ENCODE peak calls at places on chromosomes 7 and 10, in ten cellular contexts. One of them, this sample, is unnamed.

GRCh38 chr10:109956454-109957091 is 33.3 kb upstream of the XPNPEP1 start:
- DNase-seq in Peyer's patch: no peak
- DNase-seq in ovary: no peak
- DNase-seq in sigmoid colon: no peak
- DNase-seq in transverse colon: no peak
- DNase-seq in HCT116: peak; percentile 60
- DNase-seq in prostate gland: no peak
- DNase-seq in A549: peak; percentile 69
- DNase-seq in uterus: no peak
- DNase-seq in right lobe of liver: no peak
- DNase-seq in this sample: no peak

GRCh38 chr7:117717341-117717740 is 155.9 kb downstream of the CTTNBP2 start:
- DNase-seq in Peyer's patch: no peak
- DNase-seq in ovary: no peak
- DNase-seq in sigmoid colon: no peak
- DNase-seq in transverse colon: no peak
- DNase-seq in HCT116: no peak
- DNase-seq in prostate gland: no peak
- DNase-seq in A549: no peak
- DNase-seq in uterus: no peak
- DNase-seq in right lobe of liver: no peak
- DNase-seq in this sample: no peak

GRCh38 chr10:33883881-33884280 is 549.4 kb upstream of the NRP1 start:
- DNase-seq in Peyer's patch: no peak
- DNase-seq in ovary: no peak
- DNase-seq in sigmoid colon: no peak
- DNase-seq in transverse colon: no peak
- DNase-seq in HCT116: no peak
- DNase-seq in prostate gland: no peak
- DNase-seq in A549: no peak
- DNase-seq in uterus: no peak
- DNase-seq in right lobe of liver: no peak
- DNase-seq in this sample: no peak

GRCh38 chr7:139821349-139822115 is 7.5 kb upstream of the TBXAS1 start:
- DNase-seq in Peyer's patch: no peak
- DNase-seq in ovary: no peak
- DNase-seq in sigmoid colon: no peak
- DNase-seq in transverse colon: no peak
- DNase-seq in HCT116: no peak
- DNase-seq in prostate gland: no peak
- DNase-seq in A549: no peak
- DNase-seq in uterus: no peak
- DNase-seq in right lobe of liver: no peak
- DNase-seq in this sample: no peak

GRCh38 chr7:30212720-30213119 is 71.7 kb upstream of the ZNRF2 start:
- DNase-seq in Peyer's patch: no peak
- DNase-seq in ovary: no peak
- DNase-seq in sigmoid colon: no peak
- DNase-seq in transverse colon: no peak
- DNase-seq in HCT116: no peak
- DNase-seq in prostate gland: no peak
- DNase-seq in A549: no peak
- DNase-seq in uterus: no peak
- DNase-seq in right lobe of liver: no peak
- DNase-seq in this sample: no peak

GRCh38 chr7:134495546-134495945 is 31.8 kb upstream of the AKR1B10 start:
- DNase-seq in Peyer's patch: no peak
- DNase-seq in ovary: no peak
- DNase-seq in sigmoid colon: no peak
- DNase-seq in transverse colon: no peak
- DNase-seq in HCT116: no peak
- DNase-seq in prostate gland: no peak
- DNase-seq in A549: no peak
- DNase-seq in uterus: no peak
- DNase-seq in right lobe of liver: no peak
- DNase-seq in this sample: no peak

GRCh38 chr7:53191836-53192443 is 156.5 kb downstream of the POM121L12 start:
- DNase-seq in Peyer's patch: no peak
- DNase-seq in ovary: no peak
- DNase-seq in sigmoid colon: no peak
- DNase-seq in transverse colon: no peak
- DNase-seq in HCT116: no peak
- DNase-seq in prostate gland: no peak
- DNase-seq in A549: no peak
- DNase-seq in uterus: no peak
- DNase-seq in right lobe of liver: no peak
- DNase-seq in this sample: no peak

GRCh38 chr7:124603066-124603465 is 162.5 kb downstream of the GPR37 start:
- DNase-seq in Peyer's patch: no peak
- DNase-seq in ovary: no peak
- DNase-seq in sigmoid colon: no peak
- DNase-seq in transverse colon: no peak
- DNase-seq in HCT116: no peak
- DNase-seq in prostate gland: no peak
- DNase-seq in A549: no peak
- DNase-seq in uterus: no peak
- DNase-seq in right lobe of liver: no peak
- DNase-seq in this sample: no peak

GRCh38 chr10:48672596-48673255 is 11.9 kb upstream of the WDFY4 start:
- DNase-seq in Peyer's patch: no peak
- DNase-seq in ovary: no peak
- DNase-seq in sigmoid colon: no peak
- DNase-seq in transverse colon: no peak
- DNase-seq in HCT116: no peak
- DNase-seq in prostate gland: no peak
- DNase-seq in A549: no peak
- DNase-seq in uterus: no peak
- DNase-seq in right lobe of liver: no peak
- DNase-seq in this sample: peak; percentile 24

GRCh38 chr7:139687980-139688632 is 89.7 kb downstream of the HIPK2 start:
- DNase-seq in Peyer's patch: no peak
- DNase-seq in ovary: no peak
- DNase-seq in sigmoid colon: no peak
- DNase-seq in transverse colon: no peak
- DNase-seq in HCT116: peak; percentile 26
- DNase-seq in prostate gland: no peak
- DNase-seq in A549: no peak
- DNase-seq in uterus: no peak
- DNase-seq in right lobe of liver: no peak
- DNase-seq in this sample: no peak

GRCh38 chr10:115030483-115031200 is 62.5 kb upstream of the ATRNL1 start:
- DNase-seq in Peyer's patch: no peak
- DNase-seq in ovary: no peak
- DNase-seq in sigmoid colon: no peak
- DNase-seq in transverse colon: no peak
- DNase-seq in HCT116: no peak
- DNase-seq in prostate gland: no peak
- DNase-seq in A549: no peak
- DNase-seq in uterus: no peak
- DNase-seq in right lobe of liver: no peak
- DNase-seq in this sample: no peak

GRCh38 chr7:1537631-1538412 is 7.3 kb downstream of the MAFK start:
- DNase-seq in Peyer's patch: peak; percentile 49
- DNase-seq in ovary: peak; percentile 99
- DNase-seq in sigmoid colon: peak; percentile 96
- DNase-seq in transverse colon: peak; percentile 75
- DNase-seq in HCT116: no peak
- DNase-seq in prostate gland: no peak
- DNase-seq in A549: peak; percentile 93
- DNase-seq in uterus: peak; percentile 96
- DNase-seq in right lobe of liver: peak; percentile 80
- DNase-seq in this sample: peak; percentile 95

GRCh38 chr10:103265712-103266329 is 11.1 kb upstream of the INA start:
- DNase-seq in Peyer's patch: no peak
- DNase-seq in ovary: peak; percentile 56
- DNase-seq in sigmoid colon: no peak
- DNase-seq in transverse colon: peak; percentile 50
- DNase-seq in HCT116: peak; percentile 42
- DNase-seq in prostate gland: peak; percentile 54
- DNase-seq in A549: peak; percentile 72
- DNase-seq in uterus: peak; percentile 41
- DNase-seq in right lobe of liver: no peak
- DNase-seq in this sample: peak; percentile 58

GRCh38 chr7:95198891-95199290 is 125.4 kb downstream of the PON1 start:
- DNase-seq in Peyer's patch: no peak
- DNase-seq in ovary: no peak
- DNase-seq in sigmoid colon: no peak
- DNase-seq in transverse colon: no peak
- DNase-seq in HCT116: no peak
- DNase-seq in prostate gland: no peak
- DNase-seq in A549: no peak
- DNase-seq in uterus: no peak
- DNase-seq in right lobe of liver: no peak
- DNase-seq in this sample: no peak
- TF ChIP-seq POLR2A in Peyer's patch: no peak
- TF ChIP-seq POLR2A in ovary: no peak
- TF ChIP-seq POLR2A in sigmoid colon: no peak
- TF ChIP-seq POLR2A in transverse colon: no peak
- TF ChIP-seq POLR2A in HCT116: no peak
- TF ChIP-seq POLR2A in prostate gland: no peak
- TF ChIP-seq POLR2A in A549: no peak
- TF ChIP-seq POLR2A in uterus: no peak
- TF ChIP-seq POLR2A in right lobe of liver: no peak
- TF ChIP-seq POLR2A in this sample: no peak

DNA sequence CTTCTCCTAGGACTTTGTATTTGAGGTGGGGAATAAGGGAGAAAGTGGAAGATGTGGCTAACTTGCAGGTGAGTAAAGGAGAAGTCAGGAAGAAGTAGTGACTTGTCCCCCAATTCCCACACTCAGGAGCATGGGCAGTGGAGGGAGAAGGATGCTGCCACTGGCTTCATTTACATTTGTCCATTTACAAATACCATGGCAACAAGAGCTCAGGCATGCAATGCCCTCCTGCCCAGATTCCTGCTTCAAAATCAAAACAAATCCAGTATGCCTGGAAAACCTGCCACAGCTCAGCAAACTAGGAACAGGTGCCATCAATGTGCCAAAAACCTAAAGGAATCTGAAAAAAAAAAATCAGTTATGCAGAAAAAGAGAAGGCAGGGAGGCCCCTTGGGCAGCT is 139.9 kb downstream of the KCNMA1 start:
- DNase-seq in Peyer's patch: no peak
- DNase-seq in ovary: no peak
- DNase-seq in sigmoid colon: no peak
- DNase-seq in transverse colon: no peak
- DNase-seq in HCT116: no peak
- DNase-seq in prostate gland: no peak
- DNase-seq in A549: no peak
- DNase-seq in uterus: no peak
- DNase-seq in right lobe of liver: no peak
- DNase-seq in this sample: no peak
- H3K4me1 ChIP-seq in Peyer's patch: peaks cover 10% of the 10 kb centered on the region
- H3K4me1 ChIP-seq in ovary: peaks cover 2% of the 10 kb centered on the region
- H3K4me1 ChIP-seq in sigmoid colon: peaks cover 44% of the 10 kb centered on the region
- H3K4me1 ChIP-seq in transverse colon: peaks cover 13% of the 10 kb centered on the region
- H3K4me1 ChIP-seq in HCT116: no peaks in the 10 kb centered on the region
- H3K4me1 ChIP-seq in prostate gland: peaks cover 4% of the 10 kb centered on the region
- H3K4me1 ChIP-seq in A549: peaks cover 38% of the 10 kb centered on the region
- H3K4me1 ChIP-seq in uterus: no peaks in the 10 kb centered on the region
- H3K4me1 ChIP-seq in right lobe of liver: peaks cover 39% of the 10 kb centered on the region
- H3K4me1 ChIP-seq in this sample: no peaks in the 10 kb centered on the region

DNA sequence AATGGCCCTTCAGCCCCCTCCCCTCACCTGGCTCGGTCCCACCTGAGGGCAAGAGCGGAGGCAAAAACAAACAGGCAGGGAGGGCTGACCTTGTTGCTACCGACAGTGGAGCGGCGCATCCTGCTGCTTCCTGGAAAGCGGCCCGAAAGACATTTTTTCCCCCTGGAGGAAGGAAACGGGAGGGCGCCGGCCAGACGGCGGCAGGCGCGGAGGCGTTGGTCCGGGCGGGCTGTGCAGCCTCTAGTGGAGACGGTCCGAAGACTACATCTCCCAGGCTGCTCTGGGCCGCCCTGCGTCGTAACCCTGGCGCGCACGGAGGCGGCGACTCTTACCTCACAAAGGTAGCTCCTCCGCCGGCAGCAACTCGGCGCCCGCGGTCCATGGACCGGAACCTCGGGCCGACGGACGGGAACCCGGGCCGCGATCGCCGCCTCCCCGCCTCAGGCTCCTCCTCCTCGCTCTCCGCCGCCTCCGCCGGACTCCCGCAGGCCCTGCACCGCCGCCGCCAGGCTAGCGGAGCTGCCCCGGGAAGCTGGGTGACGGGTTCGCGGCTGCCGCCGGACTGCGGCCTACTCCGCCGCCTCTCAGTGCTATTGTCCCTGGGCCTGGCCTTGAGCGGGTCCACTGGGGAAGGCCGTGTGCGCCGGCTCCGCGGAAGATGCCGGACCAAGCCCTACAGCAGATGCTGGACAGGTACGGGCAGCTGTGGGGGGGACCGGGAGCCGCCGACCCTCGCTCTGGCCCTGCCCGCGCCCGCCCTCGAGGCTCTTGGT is at the start of the genes CPEB3 and MARCHF5:
- DNase-seq in Peyer's patch: peak; percentile 93
- DNase-seq in ovary: peak; percentile 96
- DNase-seq in sigmoid colon: peak; percentile 98
- DNase-seq in transverse colon: peak; percentile 97
- DNase-seq in HCT116: peak; percentile 91
- DNase-seq in prostate gland: peak; percentile 97
- DNase-seq in A549: peak; percentile 97
- DNase-seq in uterus: peak; percentile 96
- DNase-seq in right lobe of liver: peak; percentile 98
- DNase-seq in this sample: peak; percentile 98
- TF ChIP-seq POLR2A in Peyer's patch: peak; percentile 80
- TF ChIP-seq POLR2A in ovary: peak; percentile 90
- TF ChIP-seq POLR2A in sigmoid colon: peak; percentile 72
- TF ChIP-seq POLR2A in transverse colon: peak; percentile 76
- TF ChIP-seq POLR2A in HCT116: no peak
- TF ChIP-seq POLR2A in prostate gland: peak; percentile 88
- TF ChIP-seq POLR2A in A549: peak; percentile 55
- TF ChIP-seq POLR2A in uterus: peak; percentile 89
- TF ChIP-seq POLR2A in right lobe of liver: peak; percentile 90
- TF ChIP-seq POLR2A in this sample: no peak

GRCh38 chr7:31896929-31897328 is 173.3 kb downstream of the PDE1C start:
- DNase-seq in Peyer's patch: no peak
- DNase-seq in ovary: no peak
- DNase-seq in sigmoid colon: no peak
- DNase-seq in transverse colon: no peak
- DNase-seq in HCT116: no peak
- DNase-seq in prostate gland: no peak
- DNase-seq in A549: peak; percentile 89
- DNase-seq in uterus: no peak
- DNase-seq in right lobe of liver: no peak
- DNase-seq in this sample: no peak
- H3K4me1 ChIP-seq in Peyer's patch: no peaks in the 10 kb centered on the region
- H3K4me1 ChIP-seq in ovary: no peaks in the 10 kb centered on the region
- H3K4me1 ChIP-seq in sigmoid colon: peaks cover 4% of the 10 kb centered on the region
- H3K4me1 ChIP-seq in transverse colon: no peaks in the 10 kb centered on the region
- H3K4me1 ChIP-seq in HCT116: no peaks in the 10 kb centered on the region
- H3K4me1 ChIP-seq in prostate gland: no peaks in the 10 kb centered on the region
- H3K4me1 ChIP-seq in A549: peaks cover 53% of the 10 kb centered on the region
- H3K4me1 ChIP-seq in uterus: no peaks in the 10 kb centered on the region
- H3K4me1 ChIP-seq in right lobe of liver: no peaks in the 10 kb centered on the region
- H3K4me1 ChIP-seq in this sample: peaks cover 4% of the 10 kb centered on the region